ENCODE peak calls at places on chromosomes 5 and 9, in ten cellular contexts. One of them, this sample, is unnamed.

GRCh38 chr5:126659805-126660483 is 59.2 kb downstream of the PHAX start:
- DNase-seq in stimulated activated CD4-positive, alpha-beta T cell treated with anti-CD3 and anti-CD28 coated beads, Interleukin-15, amount 100 ng/mL, for 1 hour: no peak
- DNase-seq in NCI-H526: no peak
- DNase-seq in activated T-cell treated with anti-CD3 and anti-CD28 coated beads for 1 hour: no peak
- DNase-seq in GM04503: no peak
- DNase-seq in activated naive CD4-positive, alpha-beta T cell: no peak
- DNase-seq in adrenal gland: no peak
- DNase-seq in ACHN: no peak
- DNase-seq in nephron progenitor cell: no peak
- DNase-seq in CD4-positive, alpha-beta memory T cell: no peak
- DNase-seq in this sample: no peak

GRCh38 chr5:86968311-86968753 is 299.4 kb upstream of the RASA1 start:
- DNase-seq in ACHN: peak
- DNase-seq in stimulated activated CD4-positive, alpha-beta T cell treated with anti-CD3 and anti-CD28 coated beads, Interleukin-15, amount 100 ng/mL, for 1 hour: no peak
- DNase-seq in adrenal gland: no peak
- DNase-seq in activated naive CD4-positive, alpha-beta T cell: no peak
- DNase-seq in nephron progenitor cell: no peak
- DNase-seq in CD4-positive, alpha-beta memory T cell: peak
- DNase-seq in GM04503: peak
- DNase-seq in activated T-cell treated with anti-CD3 and anti-CD28 coated beads for 1 hour: no peak
- DNase-seq in NCI-H526: peak
- DNase-seq in this sample: peak

GRCh38 chr5:96113170-96113939 is 151.7 kb upstream of the ELL2 start:
- DNase-seq in adrenal gland: no peak
- DNase-seq in NCI-H526: no peak
- DNase-seq in ACHN: no peak
- DNase-seq in activated naive CD4-positive, alpha-beta T cell: no peak
- DNase-seq in nephron progenitor cell: no peak
- DNase-seq in GM04503: no peak
- DNase-seq in activated T-cell treated with anti-CD3 and anti-CD28 coated beads for 1 hour: no peak
- DNase-seq in stimulated activated CD4-positive, alpha-beta T cell treated with anti-CD3 and anti-CD28 coated beads, Interleukin-15, amount 100 ng/mL, for 1 hour: no peak
- DNase-seq in CD4-positive, alpha-beta memory T cell: no peak
- DNase-seq in this sample: no peak

GRCh38 chr9:76370656-76371055 is 23.6 kb downstream of the RFK start:
- DNase-seq in CD4-positive, alpha-beta memory T cell: no peak
- DNase-seq in NCI-H526: no peak
- DNase-seq in activated T-cell treated with anti-CD3 and anti-CD28 coated beads for 1 hour: no peak
- DNase-seq in GM04503: no peak
- DNase-seq in stimulated activated CD4-positive, alpha-beta T cell treated with anti-CD3 and anti-CD28 coated beads, Interleukin-15, amount 100 ng/mL, for 1 hour: no peak
- DNase-seq in nephron progenitor cell: no peak
- DNase-seq in ACHN: no peak
- DNase-seq in activated naive CD4-positive, alpha-beta T cell: no peak
- DNase-seq in adrenal gland: no peak
- DNase-seq in this sample: no peak

GRCh38 chr9:113963017-113963620 is 87.0 kb downstream of the ZNF618 start:
- DNase-seq in activated naive CD4-positive, alpha-beta T cell: no peak
- DNase-seq in CD4-positive, alpha-beta memory T cell: no peak
- DNase-seq in nephron progenitor cell: peak
- DNase-seq in NCI-H526: no peak
- DNase-seq in stimulated activated CD4-positive, alpha-beta T cell treated with anti-CD3 and anti-CD28 coated beads, Interleukin-15, amount 100 ng/mL, for 1 hour: no peak
- DNase-seq in GM04503: no peak
- DNase-seq in adrenal gland: peak
- DNase-seq in activated T-cell treated with anti-CD3 and anti-CD28 coated beads for 1 hour: no peak
- DNase-seq in ACHN: peak
- DNase-seq in this sample: peak

GRCh38 chr5:145500712-145501111 is 334.4 kb downstream of the PRELID2 start:
- DNase-seq in stimulated activated CD4-positive, alpha-beta T cell treated with anti-CD3 and anti-CD28 coated beads, Interleukin-15, amount 100 ng/mL, for 1 hour: no peak
- DNase-seq in CD4-positive, alpha-beta memory T cell: no peak
- DNase-seq in activated naive CD4-positive, alpha-beta T cell: no peak
- DNase-seq in adrenal gland: no peak
- DNase-seq in ACHN: no peak
- DNase-seq in nephron progenitor cell: peak
- DNase-seq in activated T-cell treated with anti-CD3 and anti-CD28 coated beads for 1 hour: no peak
- DNase-seq in GM04503: no peak
- DNase-seq in NCI-H526: no peak
- DNase-seq in this sample: no peak

GRCh38 chr9:130745210-130745800 is 51.7 kb downstream of the EXOSC2 start:
- DNase-seq in NCI-H526: no peak
- DNase-seq in ACHN: no peak
- DNase-seq in stimulated activated CD4-positive, alpha-beta T cell treated with anti-CD3 and anti-CD28 coated beads, Interleukin-15, amount 100 ng/mL, for 1 hour: no peak
- DNase-seq in activated naive CD4-positive, alpha-beta T cell: no peak
- DNase-seq in GM04503: no peak
- DNase-seq in activated T-cell treated with anti-CD3 and anti-CD28 coated beads for 1 hour: no peak
- DNase-seq in nephron progenitor cell: no peak
- DNase-seq in CD4-positive, alpha-beta memory T cell: no peak
- DNase-seq in adrenal gland: no peak
- DNase-seq in this sample: no peak

GRCh38 chr5:95760291-95761191 is 29.4 kb downstream of the RHOBTB3 start:
- DNase-seq in nephron progenitor cell: no peak
- DNase-seq in ACHN: peak
- DNase-seq in adrenal gland: no peak
- DNase-seq in GM04503: peak
- DNase-seq in NCI-H526: no peak
- DNase-seq in CD4-positive, alpha-beta memory T cell: peak
- DNase-seq in activated T-cell treated with anti-CD3 and anti-CD28 coated beads for 1 hour: no peak
- DNase-seq in stimulated activated CD4-positive, alpha-beta T cell treated with anti-CD3 and anti-CD28 coated beads, Interleukin-15, amount 100 ng/mL, for 1 hour: no peak
- DNase-seq in activated naive CD4-positive, alpha-beta T cell: no peak
- DNase-seq in this sample: no peak

GRCh38 chr5:160289721-160290120 is 22.6 kb downstream of the CCNJL start:
- DNase-seq in activated T-cell treated with anti-CD3 and anti-CD28 coated beads for 1 hour: no peak
- DNase-seq in stimulated activated CD4-positive, alpha-beta T cell treated with anti-CD3 and anti-CD28 coated beads, Interleukin-15, amount 100 ng/mL, for 1 hour: no peak
- DNase-seq in CD4-positive, alpha-beta memory T cell: no peak
- DNase-seq in nephron progenitor cell: no peak
- DNase-seq in adrenal gland: no peak
- DNase-seq in GM04503: no peak
- DNase-seq in activated naive CD4-positive, alpha-beta T cell: no peak
- DNase-seq in ACHN: no peak
- DNase-seq in NCI-H526: no peak
- DNase-seq in this sample: no peak

GRCh38 chr5:58241383-58241782 is 218.5 kb downstream of the PLK2 start:
- DNase-seq in nephron progenitor cell: no peak
- DNase-seq in ACHN: no peak
- DNase-seq in CD4-positive, alpha-beta memory T cell: no peak
- DNase-seq in activated naive CD4-positive, alpha-beta T cell: no peak
- DNase-seq in activated T-cell treated with anti-CD3 and anti-CD28 coated beads for 1 hour: no peak
- DNase-seq in GM04503: no peak
- DNase-seq in adrenal gland: peak
- DNase-seq in NCI-H526: no peak
- DNase-seq in stimulated activated CD4-positive, alpha-beta T cell treated with anti-CD3 and anti-CD28 coated beads, Interleukin-15, amount 100 ng/mL, for 1 hour: no peak
- DNase-seq in this sample: peak

GRCh38 chr9:10605388-10605787 is 7.4 kb downstream of the PTPRD start:
- DNase-seq in NCI-H526: no peak
- DNase-seq in adrenal gland: no peak
- DNase-seq in nephron progenitor cell: no peak
- DNase-seq in GM04503: no peak
- DNase-seq in ACHN: no peak
- DNase-seq in stimulated activated CD4-positive, alpha-beta T cell treated with anti-CD3 and anti-CD28 coated beads, Interleukin-15, amount 100 ng/mL, for 1 hour: no peak
- DNase-seq in activated T-cell treated with anti-CD3 and anti-CD28 coated beads for 1 hour: no peak
- DNase-seq in activated naive CD4-positive, alpha-beta T cell: no peak
- DNase-seq in CD4-positive, alpha-beta memory T cell: no peak
- DNase-seq in this sample: no peak

GRCh38 chr5:177358333-177358939 is 712 bp downstream of the RGS14 start:
- DNase-seq in CD4-positive, alpha-beta memory T cell: no peak
- DNase-seq in adrenal gland: no peak
- DNase-seq in activated naive CD4-positive, alpha-beta T cell: no peak
- DNase-seq in activated T-cell treated with anti-CD3 and anti-CD28 coated beads for 1 hour: no peak
- DNase-seq in GM04503: no peak
- DNase-seq in nephron progenitor cell: no peak
- DNase-seq in NCI-H526: no peak
- DNase-seq in stimulated activated CD4-positive, alpha-beta T cell treated with anti-CD3 and anti-CD28 coated beads, Interleukin-15, amount 100 ng/mL, for 1 hour: no peak
- DNase-seq in ACHN: no peak
- DNase-seq in this sample: no peak

GRCh38 chr9:134781895-134782294 is 98.7 kb upstream of the FCN2 start:
- DNase-seq in activated T-cell treated with anti-CD3 and anti-CD28 coated beads for 1 hour: no peak
- DNase-seq in ACHN: no peak
- DNase-seq in nephron progenitor cell: peak
- DNase-seq in stimulated activated CD4-positive, alpha-beta T cell treated with anti-CD3 and anti-CD28 coated beads, Interleukin-15, amount 100 ng/mL, for 1 hour: no peak
- DNase-seq in adrenal gland: no peak
- DNase-seq in CD4-positive, alpha-beta memory T cell: no peak
- DNase-seq in NCI-H526: no peak
- DNase-seq in GM04503: no peak
- DNase-seq in activated naive CD4-positive, alpha-beta T cell: no peak
- DNase-seq in this sample: no peak

GRCh38 chr9:6590329-6590728 is 55.2 kb downstream of the GLDC start:
- DNase-seq in stimulated activated CD4-positive, alpha-beta T cell treated with anti-CD3 and anti-CD28 coated beads, Interleukin-15, amount 100 ng/mL, for 1 hour: no peak
- DNase-seq in adrenal gland: no peak
- DNase-seq in ACHN: no peak
- DNase-seq in CD4-positive, alpha-beta memory T cell: no peak
- DNase-seq in GM04503: no peak
- DNase-seq in activated T-cell treated with anti-CD3 and anti-CD28 coated beads for 1 hour: no peak
- DNase-seq in NCI-H526: no peak
- DNase-seq in activated naive CD4-positive, alpha-beta T cell: no peak
- DNase-seq in nephron progenitor cell: no peak
- DNase-seq in this sample: no peak

GRCh38 chr5:92560698-92561361 is 1020.2 kb downstream of the NR2F1-AS1 start:
- DNase-seq in CD4-positive, alpha-beta memory T cell: no peak
- DNase-seq in ACHN: peak
- DNase-seq in nephron progenitor cell: no peak
- DNase-seq in activated naive CD4-positive, alpha-beta T cell: no peak
- DNase-seq in NCI-H526: no peak
- DNase-seq in adrenal gland: no peak
- DNase-seq in GM04503: no peak
- DNase-seq in stimulated activated CD4-positive, alpha-beta T cell treated with anti-CD3 and anti-CD28 coated beads, Interleukin-15, amount 100 ng/mL, for 1 hour: no peak
- DNase-seq in activated T-cell treated with anti-CD3 and anti-CD28 coated beads for 1 hour: no peak
- DNase-seq in this sample: no peak

GRCh38 chr9:121394292-121394691 is 24.2 kb upstream of the STOM start:
- DNase-seq in GM04503: no peak
- DNase-seq in nephron progenitor cell: no peak
- DNase-seq in stimulated activated CD4-positive, alpha-beta T cell treated with anti-CD3 and anti-CD28 coated beads, Interleukin-15, amount 100 ng/mL, for 1 hour: no peak
- DNase-seq in adrenal gland: no peak
- DNase-seq in NCI-H526: no peak
- DNase-seq in activated T-cell treated with anti-CD3 and anti-CD28 coated beads for 1 hour: no peak
- DNase-seq in ACHN: no peak
- DNase-seq in CD4-positive, alpha-beta memory T cell: no peak
- DNase-seq in activated naive CD4-positive, alpha-beta T cell: no peak
- DNase-seq in this sample: no peak

GRCh38 chr5:159788835-159789331 is 127.4 kb upstream of the ADRA1B start:
- DNase-seq in NCI-H526: no peak
- DNase-seq in stimulated activated CD4-positive, alpha-beta T cell treated with anti-CD3 and anti-CD28 coated beads, Interleukin-15, amount 100 ng/mL, for 1 hour: no peak
- DNase-seq in CD4-positive, alpha-beta memory T cell: no peak
- DNase-seq in activated naive CD4-positive, alpha-beta T cell: no peak
- DNase-seq in adrenal gland: peak
- DNase-seq in nephron progenitor cell: no peak
- DNase-seq in activated T-cell treated with anti-CD3 and anti-CD28 coated beads for 1 hour: no peak
- DNase-seq in ACHN: no peak
- DNase-seq in GM04503: no peak
- DNase-seq in this sample: no peak

GRCh38 chr9:35366627-35367026 is 123.3 kb upstream of the RUSC2 start:
- DNase-seq in ACHN: no peak
- DNase-seq in adrenal gland: no peak
- DNase-seq in stimulated activated CD4-positive, alpha-beta T cell treated with anti-CD3 and anti-CD28 coated beads, Interleukin-15, amount 100 ng/mL, for 1 hour: no peak
- DNase-seq in nephron progenitor cell: no peak
- DNase-seq in NCI-H526: no peak
- DNase-seq in activated naive CD4-positive, alpha-beta T cell: no peak
- DNase-seq in GM04503: no peak
- DNase-seq in CD4-positive, alpha-beta memory T cell: no peak
- DNase-seq in activated T-cell treated with anti-CD3 and anti-CD28 coated beads for 1 hour: no peak
- DNase-seq in this sample: no peak

GRCh38 chr5:170483701-170484458 is 19.9 kb upstream of the KCNIP1 start:
- DNase-seq in stimulated activated CD4-positive, alpha-beta T cell treated with anti-CD3 and anti-CD28 coated beads, Interleukin-15, amount 100 ng/mL, for 1 hour: no peak
- DNase-seq in ACHN: peak
- DNase-seq in CD4-positive, alpha-beta memory T cell: no peak
- DNase-seq in NCI-H526: no peak
- DNase-seq in adrenal gland: peak
- DNase-seq in GM04503: no peak
- DNase-seq in activated T-cell treated with anti-CD3 and anti-CD28 coated beads for 1 hour: no peak
- DNase-seq in activated naive CD4-positive, alpha-beta T cell: no peak
- DNase-seq in nephron progenitor cell: no peak
- DNase-seq in this sample: no peak

GRCh38 chr9:84445737-84446136 is 105.2 kb upstream of the SLC28A3 start:
- DNase-seq in activated naive CD4-positive, alpha-beta T cell: no peak
- DNase-seq in stimulated activated CD4-positive, alpha-beta T cell treated with anti-CD3 and anti-CD28 coated beads, Interleukin-15, amount 100 ng/mL, for 1 hour: no peak
- DNase-seq in NCI-H526: no peak
- DNase-seq in GM04503: no peak
- DNase-seq in activated T-cell treated with anti-CD3 and anti-CD28 coated beads for 1 hour: no peak
- DNase-seq in CD4-positive, alpha-beta memory T cell: no peak
- DNase-seq in nephron progenitor cell: no peak
- DNase-seq in adrenal gland: no peak
- DNase-seq in ACHN: no peak
- DNase-seq in this sample: peak

GRCh38 chr5:150162142-150162513 is 4.5 kb upstream of the CDX1 start:
- DNase-seq in GM04503: no peak
- DNase-seq in nephron progenitor cell: no peak
- DNase-seq in ACHN: no peak
- DNase-seq in NCI-H526: no peak
- DNase-seq in adrenal gland: no peak
- DNase-seq in activated T-cell treated with anti-CD3 and anti-CD28 coated beads for 1 hour: no peak
- DNase-seq in activated naive CD4-positive, alpha-beta T cell: no peak
- DNase-seq in stimulated activated CD4-positive, alpha-beta T cell treated with anti-CD3 and anti-CD28 coated beads, Interleukin-15, amount 100 ng/mL, for 1 hour: no peak
- DNase-seq in CD4-positive, alpha-beta memory T cell: no peak
- DNase-seq in this sample: no peak

This sample was measured in left cardiac atrium.